ENCODE peak calls at places on chromosomes 11 and 22, in four cellular contexts. L, D, H and F are unnamed samples.

GRCh38 chr11:76408171-76408965 is 27.2 kb downstream of the GVQW3 start:
- DNase-seq in H (no peak), D (no peak), L (no peak), F (no peak)

GRCh38 chr11:91998466-91998865 is 226.2 kb upstream of the FAT3 start:
- DNase-seq in L (no peak), D (no peak), H (no peak), F (no peak)

GRCh38 chr11:111327908-111328624 is 29.7 kb downstream of the POU2AF3 start:
- DNase-seq in L (peak; percentile 82), D (peak; percentile 94), H (no peak), F (peak; percentile 65)

GRCh38 chr11:102846292-102846691 is 2.9 kb upstream of the MMP3 start:
- DNase-seq in H (no peak), L (no peak), D (no peak), F (no peak)

GRCh38 chr22:46961591-46962290 is 199.3 kb downstream of the TBC1D22A start:
- DNase-seq in L (peak; percentile 57), D (no peak), H (no peak), F (no peak)

GRCh38 chr11:70687716-70688115 is 289.4 kb downstream of the CTTN start:
- DNase-seq in L (no peak), D (no peak), H (no peak), F (no peak)

GRCh38 chr11:69654001-69654659 is 13.2 kb downstream of the CCND1 start:
- DNase-seq in D (no peak), H (no peak), L (peak; percentile 60), F (peak; percentile 61)

GRCh38 chr11:6209801-6210200 is 4.4 kb downstream of the C11orf42 start:
- DNase-seq in D (no peak), L (no peak), H (no peak), F (no peak)

GRCh38 chr11:119901657-119902577 is 172.9 kb upstream of the NECTIN1 start:
- DNase-seq in L (no peak), H (no peak), D (no peak), F (no peak)

GRCh38 chr11:89220684-89221339 is 43.1 kb downstream of the TYR start:
- DNase-seq in L (no peak), D (no peak), H (no peak), F (no peak)

GRCh38 chr22:28116261-28116673 is 197.2 kb upstream of the PITPNB start:
- DNase-seq in H (no peak), D (no peak), L (peak; percentile 83), F (no peak)

GRCh38 chr22:21446128-21446826 is 20.9 kb upstream of the TMEM191C start:
- DNase-seq in L (peak; percentile 56), D (peak; percentile 16), H (no peak), F (peak; percentile 41)

GRCh38 chr22:17952273-17952801 is 72.0 kb downstream of the MICAL3 start:
- DNase-seq in L (peak; percentile 57), D (peak; percentile 15), H (no peak), F (peak; percentile 87)

GRCh38 chr22:25747245-25747944 is 5.4 kb downstream of the MYO18B start:
- DNase-seq in D (no peak), H (no peak), L (no peak), F (no peak)

GRCh38 chr11:32056445-32056844 is 34.4 kb upstream of the RCN1 start:
- DNase-seq in H (no peak), L (no peak), D (no peak), F (no peak)

GRCh38 chr11:33651555-33651954 is 49.1 kb downstream of the C11orf91 start:
- DNase-seq in D (no peak), L (no peak), H (no peak), F (no peak)

GRCh38 chr22:35995772-35996171 is 32.9 kb downstream of the RBFOX2 start:
- DNase-seq in H (no peak), L (peak; percentile 95), D (peak; percentile 27), F (no peak)

GRCh38 chr11:46202149-46202548 is 75.3 kb upstream of the CREB3L1 start:
- DNase-seq in D (no peak), H (no peak), L (no peak), F (no peak)

GRCh38 chr11:6843670-6844069 is 1.8 kb upstream of the OR10A5 start:
- DNase-seq in L (no peak), H (no peak), D (no peak), F (no peak)

GRCh38 chr11:64144587-64145295 is 21.2 kb downstream of the MACROD1 start:
- DNase-seq in D (no peak), L (no peak), H (no peak), F (no peak)

GRCh38 chr11:3865388-3866193 is 10.1 kb downstream of the STIM1 start:
- DNase-seq in H (no peak), L (no peak), D (no peak), F (no peak)

GRCh38 chr11:15093432-15093831 is 20.0 kb downstream of the CALCB start:
- DNase-seq in D (no peak), L (no peak), H (no peak), F (no peak)

GRCh38 chr22:33112606-33113005 is 54.4 kb upstream of the SYN3 start:
- DNase-seq in L (no peak), H (no peak), D (no peak), F (no peak)

GRCh38 chr11:26558191-26558590 is 13.9 kb downstream of the MUC15 start:
- DNase-seq in H (no peak), L (no peak), D (no peak), F (no peak)

GRCh38 chr11:2096919-2097301 is 42.3 kb downstream of the IGF2 start:
- DNase-seq in D (no peak), L (peak; percentile 63), H (no peak), F (no peak)

GRCh38 chr11:86191874-86192273 is 52.7 kb upstream of the EED start:
- DNase-seq in H (no peak), D (no peak), L (no peak), F (no peak)

GRCh38 chr11:132601863-132602262 is 930.4 kb downstream of the OPCML start:
- DNase-seq in D (no peak), H (no peak), L (no peak), F (no peak)

GRCh38 chr11:95108159-95108611 is 18.5 kb downstream of the ENDOD1 start:
- DNase-seq in L (no peak), D (no peak), H (no peak), F (no peak)

GRCh38 chr11:120917536-120918239 is 106.2 kb upstream of the TBCEL start:
- DNase-seq in D (no peak), L (no peak), H (no peak), F (no peak)

GRCh38 chr11:100563541-100564280 is 123.4 kb upstream of the ARHGAP42 start:
- DNase-seq in H (no peak), L (no peak), D (no peak), F (no peak)

GRCh38 chr11:130449996-130450419 is 1.6 kb downstream of the ADAMTS15 start:
- DNase-seq in L (peak; percentile 92), D (peak; percentile 63), H (no peak), F (no peak)

GRCh38 chr11:130448039-130448415 is 418 bp upstream of the ADAMTS15 start:
- DNase-seq in H (no peak), L (no peak), D (no peak), F (no peak)

GRCh38 chr11:130449246-130449990 is 973 bp downstream of the ADAMTS15 start:
- DNase-seq in L (no peak), H (no peak), D (no peak), F (no peak)

GRCh38 chr11:130451261-130452019 is 3.0 kb downstream of the ADAMTS15 start:
- DNase-seq in H (no peak), D (no peak), L (no peak), F (no peak)

DNA sequence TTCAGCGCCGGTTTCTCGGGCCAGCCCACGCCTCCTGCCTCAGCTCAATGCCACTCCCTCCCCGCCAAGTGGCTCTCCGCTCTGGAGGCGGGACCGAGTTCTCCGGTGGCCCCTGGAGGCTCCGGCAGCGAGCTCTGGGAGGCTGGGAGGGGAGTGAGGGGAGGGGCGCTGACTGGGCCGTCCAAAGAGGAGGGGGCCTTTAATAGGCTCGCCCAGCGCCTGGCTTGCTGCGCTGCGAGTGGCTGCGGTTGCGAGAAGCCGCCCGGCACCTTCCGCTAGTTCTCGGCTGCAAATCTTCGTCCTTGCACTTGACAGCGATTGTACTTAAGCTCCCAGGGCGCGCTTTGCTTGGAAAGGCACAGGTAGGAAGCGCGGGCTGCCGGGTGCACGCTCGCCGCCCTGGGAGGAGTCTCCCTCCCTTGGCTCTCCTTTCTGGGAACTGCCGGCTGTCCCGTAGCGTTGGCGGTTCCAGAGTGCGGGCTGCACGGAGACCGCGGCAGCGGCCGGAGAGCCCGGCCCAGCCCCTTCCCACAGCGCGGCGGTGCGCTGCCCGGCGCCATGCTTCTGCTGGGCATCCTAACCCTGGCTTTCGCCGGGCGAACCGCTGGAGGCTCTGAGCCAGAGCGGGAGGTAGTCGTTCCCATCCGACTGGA is at the start of gene ADAMTS15:
- DNase-seq in D (peak; percentile 81), H (no peak), L (peak; percentile 91), F (no peak)
- TF ChIP-seq POLR2A in D (peak; percentile 65), H (no peak), L (no peak), F (no peak)

DNA sequence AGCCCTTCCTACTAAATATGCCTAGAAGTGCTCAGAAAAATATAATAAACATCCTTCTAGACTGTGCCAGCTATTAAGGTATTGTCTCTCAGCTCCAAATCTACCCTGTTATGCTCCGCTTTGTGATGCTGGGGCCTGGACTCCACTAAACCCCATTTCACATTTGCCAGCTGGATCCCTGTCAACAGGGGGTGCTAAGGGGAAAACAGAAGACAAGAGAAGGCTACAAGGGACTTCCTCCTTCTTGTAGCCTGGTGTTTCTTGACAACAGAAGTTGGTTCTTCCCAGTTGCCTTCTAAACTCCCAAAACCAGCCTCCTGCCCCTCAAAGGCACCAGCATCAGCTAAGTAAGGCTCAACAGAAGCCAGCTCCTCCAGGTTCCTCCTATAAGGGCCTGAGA is 5.2 kb downstream of the NUMA1 start:
- DNase-seq in H (no peak), L (no peak), D (no peak), F (no peak)
- TF ChIP-seq CTCF in H (no peak), L (no peak), D (no peak), F (no peak)

GRCh38 chr22:50326959-50327710 is at the start of gene DENND6B:
- DNase-seq in H (no peak), D (peak; percentile 87), L (peak; percentile 88), F (peak; percentile 83)
- TF ChIP-seq POLR2A in H (no peak), D (peak; percentile 80), L (no peak), F (peak; percentile 72)

GRCh38 chr11:118186346-118187107 is 10.1 kb upstream of the SCN2B start:
- DNase-seq in H (no peak), D (no peak), L (no peak), F (peak; percentile 72)
- TF ChIP-seq CTCF in H (no peak), D (no peak), L (no peak), F (no peak)

GRCh38 chr11:17533782-17534415 is 10.3 kb downstream of the USH1C start:
- DNase-seq in D (no peak), L (no peak), H (no peak), F (no peak)
- TF ChIP-seq POLR2A in D (no peak), L (no peak), H (no peak), F (no peak)

GRCh38 chr11:115916596-115916995 is 412.4 kb upstream of the CADM1 start:
- DNase-seq in L (no peak), H (no peak), D (peak; percentile 69), F (peak; percentile 60)

GRCh38 chr11:115910379-115910778 is 406.2 kb upstream of the CADM1 start:
- DNase-seq in D (no peak), L (no peak), H (no peak), F (no peak)

GRCh38 chr11:115911656-115912055 is 407.4 kb upstream of the CADM1 start:
- DNase-seq in D (no peak), L (no peak), H (no peak), F (no peak)

GRCh38 chr11:115912484-115912945 is 408.3 kb upstream of the CADM1 start:
- DNase-seq in H (no peak), L (no peak), D (no peak), F (no peak)
- TF ChIP-seq CTCF in H (no peak), L (no peak), D (no peak), F (no peak)